ENCODE peak calls at places on chromosomes 6 and 20, in ten cellular contexts. W is transverse colon, A is HCT116, D is sigmoid colon, G is GM12878, M is Panc1, U is prostate gland, V is K562, S is suprapubic skin, C is spleen. X is an unnamed sample.

GRCh38 chr20:33791959-33792597 is 19.1 kb upstream of the CHMP4B start:
- DNase-seq in W (peak; percentile 69), A (no peak), D (peak; percentile 82), G (no peak), M (no peak), U (no peak), V (peak; percentile 76), S (peak; percentile 72), C (peak; percentile 79), X (peak; percentile 35)

GRCh38 chr6:38678178-38678760 is 24.7 kb downstream of the GLO1 start:
- DNase-seq in W (peak; percentile 11), A (no peak), D (no peak), G (no peak), M (no peak), U (no peak), V (no peak), S (no peak), C (no peak), X (no peak)

GRCh38 chr6:88376759-88377387 is 210.7 kb upstream of the CNR1 start:
- DNase-seq in W (no peak), A (no peak), D (no peak), G (no peak), M (no peak), U (no peak), V (no peak), S (no peak), C (no peak), X (no peak)

GRCh38 chr6:4575724-4576123 is 200.5 kb upstream of the CDYL start:
- DNase-seq in W (no peak), A (no peak), D (no peak), G (no peak), M (no peak), U (no peak), V (no peak), S (no peak), C (no peak), X (no peak)

GRCh38 chr6:127691147-127691546 is 114.2 kb downstream of the C6orf58 start:
- DNase-seq in W (no peak), A (no peak), D (no peak), G (no peak), M (no peak), U (no peak), V (no peak), S (no peak), C (no peak), X (no peak)

GRCh38 chr6:157232161-157232895 is 91.0 kb downstream of the TMEM242 start:
- DNase-seq in W (no peak), A (no peak), D (peak; percentile 57), G (no peak), M (no peak), U (no peak), V (no peak), S (peak; percentile 49), C (no peak), X (no peak)

GRCh38 chr6:160004419-160005160 is 35.7 kb downstream of the IGF2R start:
- DNase-seq in W (no peak), A (no peak), D (no peak), G (no peak), M (no peak), U (no peak), V (no peak), S (no peak), C (no peak), X (no peak)

GRCh38 chr6:116290799-116291198 is 11.1 kb upstream of the TSPYL1 start:
- DNase-seq in W (no peak), A (no peak), D (no peak), G (no peak), M (no peak), U (no peak), V (no peak), S (no peak), C (no peak), X (no peak)

GRCh38 chr6:131059486-131059885 is 3.6 kb downstream of the EPB41L2 start:
- DNase-seq in W (no peak), A (no peak), D (no peak), G (no peak), M (peak; percentile 64), U (no peak), V (no peak), S (no peak), C (no peak), X (no peak)

GRCh38 chr20:37326666-37327065 is 19.3 kb upstream of the SRC start:
- DNase-seq in W (no peak), A (no peak), D (no peak), G (no peak), M (no peak), U (no peak), V (no peak), S (no peak), C (no peak), X (no peak)

GRCh38 chr6:124057448-124057847 is 253.8 kb downstream of the NKAIN2 start:
- DNase-seq in W (no peak), A (no peak), D (no peak), G (no peak), M (no peak), U (no peak), V (no peak), S (no peak), C (no peak), X (no peak)

GRCh38 chr6:26157838-26158580 is 70.8 kb downstream of the HFE start:
- DNase-seq in W (peak; percentile 89), A (peak; percentile 99), D (peak; percentile 95), G (peak; percentile 99), M (peak; percentile 98), U (peak; percentile 95), V (peak; percentile 73), S (peak; percentile 86), C (peak; percentile 95), X (peak; percentile 84)

GRCh38 chr6:26159417-26160273 is 72.4 kb downstream of the HFE start:
- DNase-seq in W (no peak), A (no peak), D (no peak), G (peak; percentile 45), M (no peak), U (no peak), V (no peak), S (no peak), C (no peak), X (peak; percentile 5)

GRCh38 chr6:26156850-26157149 is 69.6 kb downstream of the HFE start:
- DNase-seq in W (no peak), A (no peak), D (peak; percentile 84), G (no peak), M (no peak), U (peak; percentile 58), V (no peak), S (no peak), C (no peak), X (no peak)

GRCh38 chr6:26157150-26157837 is 70.1 kb downstream of the HFE start:
- DNase-seq in W (peak; percentile 77), A (no peak), D (no peak), G (no peak), M (no peak), U (no peak), V (peak; percentile 63), S (peak; percentile 83), C (peak; percentile 91), X (peak; percentile 77)

DNA sequence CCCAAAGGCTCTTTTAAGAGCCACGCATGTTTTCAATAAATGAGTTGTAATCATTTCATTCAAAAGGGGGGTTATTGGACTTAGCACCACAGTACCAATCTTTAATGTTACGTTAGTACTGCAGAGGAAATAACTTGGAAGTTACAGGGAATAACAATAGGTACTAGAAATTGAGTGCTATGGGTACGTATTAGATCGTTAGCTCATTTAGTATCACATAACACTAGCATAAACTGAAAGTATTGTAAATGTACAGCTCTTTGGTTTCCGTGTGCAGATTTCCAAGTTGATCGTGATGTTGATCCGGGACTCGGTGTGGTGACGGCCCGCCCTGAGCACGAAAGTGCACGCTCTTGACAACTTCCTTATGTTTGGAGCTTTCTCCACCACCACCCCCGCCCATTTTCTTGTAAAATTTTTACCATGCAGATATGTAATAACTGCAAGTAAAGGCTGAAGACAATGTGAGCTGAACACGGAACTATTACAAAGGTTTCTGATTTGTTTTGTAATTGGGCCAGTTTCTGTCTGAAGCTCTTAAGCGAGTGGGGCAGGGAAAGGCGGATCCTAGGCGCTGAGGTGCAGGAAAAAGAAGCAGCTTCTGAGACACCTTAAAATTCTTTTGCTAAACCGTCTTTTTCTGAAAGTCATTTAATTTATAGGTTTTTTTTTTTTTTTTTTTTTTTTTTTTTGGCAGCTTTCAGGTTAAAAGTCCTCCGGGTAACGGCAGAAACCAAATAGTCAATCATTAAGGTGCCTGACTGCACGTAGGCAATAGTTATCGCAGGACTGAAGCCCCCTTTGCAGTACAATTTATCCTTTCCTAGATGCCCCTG is 71.6 kb downstream of the HFE start:
- DNase-seq in W (peak; percentile 87), A (no peak), D (peak; percentile 89), G (peak; percentile 53), M (no peak), U (peak; percentile 88), V (no peak), S (peak; percentile 82), C (peak; percentile 91), X (peak; percentile 86)
- TF ChIP-seq POLR2AphosphoS5 in W (peak; percentile 95), A (peak; percentile 53), D (no peak), G (no peak), M (no peak), U (peak; percentile 18), V (peak; percentile 42), S (no peak), C (no peak), X (no peak)

GRCh38 chr6:32977272-32977952 is 9.0 kb downstream of the BRD2 start:
- DNase-seq in W (no peak), A (no peak), D (no peak), G (no peak), M (no peak), U (no peak), V (no peak), S (no peak), C (no peak), X (peak; percentile 39)
- TF ChIP-seq CTCF in W (no peak), A (no peak), D (no peak), G (no peak), M (no peak), U (no peak), V (no peak), S (no peak), C (no peak), X (no peak)

DNA sequence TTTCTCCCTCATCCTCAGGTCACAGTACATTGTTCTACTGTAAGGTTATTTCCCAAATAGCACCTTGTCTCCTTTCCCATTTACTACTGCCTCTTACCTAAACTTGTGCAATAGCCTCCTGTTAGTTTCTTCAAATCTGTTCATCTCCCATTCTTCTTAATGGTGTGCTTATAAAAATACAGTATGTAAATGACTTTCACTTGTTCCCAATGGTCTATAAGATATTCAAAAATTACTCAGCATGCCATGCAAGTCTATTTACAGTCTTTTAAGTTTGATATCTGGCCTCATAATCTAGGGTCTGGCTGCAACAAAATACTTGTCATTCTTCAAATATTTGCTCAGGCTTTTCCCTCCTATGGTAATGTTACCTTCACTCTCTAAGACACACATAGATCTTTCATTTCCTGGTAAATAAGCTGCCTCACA is 31.5 kb upstream of the RHAG start:
- DNase-seq in W (no peak), A (no peak), D (no peak), G (no peak), M (no peak), U (peak; percentile 9), V (no peak), S (no peak), C (no peak), X (no peak)
- TF ChIP-seq POLR2AphosphoS5 in W (no peak), A (no peak), D (no peak), G (no peak), M (no peak), U (peak; percentile 73), V (no peak), S (no peak), C (no peak), X (no peak)

DNA sequence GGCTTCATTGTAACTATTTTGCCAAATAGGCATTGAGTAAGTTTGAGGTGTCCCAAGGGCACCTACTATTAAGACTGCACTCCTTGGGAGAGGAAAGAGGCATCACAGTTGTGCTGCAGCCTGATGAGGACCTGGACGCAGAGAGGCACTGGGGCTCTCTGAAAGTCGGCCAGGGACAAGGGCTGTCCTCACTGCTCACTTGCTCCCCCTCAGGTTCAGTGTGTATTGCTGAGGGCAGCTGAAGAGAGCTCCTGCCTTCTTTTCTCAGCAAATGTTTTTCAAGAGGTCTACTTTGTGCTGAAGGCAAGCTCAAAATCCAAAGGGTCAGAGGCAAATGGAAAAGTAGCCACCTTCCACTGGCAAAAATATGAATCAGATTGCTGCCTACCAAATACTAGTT is 331.8 kb downstream of the RIMS1 start:
- DNase-seq in W (no peak), A (peak; percentile 3), D (no peak), G (no peak), M (peak; percentile 18), U (no peak), V (peak; percentile 5), S (no peak), C (no peak), X (no peak)
- TF ChIP-seq CTCF in W (no peak), A (no peak), D (no peak), G (peak; percentile 20), M (peak; percentile 80), U (no peak), V (peak; percentile 14), S (no peak), C (no peak), X (peak; percentile 0)

X was measured in HL-60.